ENCODE peak calls at places on chromosomes 2 and 18, in seven cellular contexts. One of them, this sample, is unnamed.

GRCh38 chr2:138219961-138220360 is 255.7 kb downstream of the HNMT start:
- DNase-seq in lower lobe of right lung: no peak
- DNase-seq in GM13977: no peak
- DNase-seq in PC-3: no peak
- DNase-seq in testis: no peak
- DNase-seq in psoas muscle: no peak
- DNase-seq in RWPE1: no peak
- DNase-seq in this sample: no peak

GRCh38 chr18:6366776-6367175 is 47.9 kb downstream of the L3MBTL4 start:
- DNase-seq in GM13977: no peak
- DNase-seq in testis: no peak
- DNase-seq in RWPE1: no peak
- DNase-seq in lower lobe of right lung: no peak
- DNase-seq in psoas muscle: no peak
- DNase-seq in PC-3: no peak
- DNase-seq in this sample: no peak

GRCh38 chr18:28124239-28125029 is 52.5 kb downstream of the CDH2 start:
- DNase-seq in psoas muscle: no peak
- DNase-seq in RWPE1: no peak
- DNase-seq in GM13977: no peak
- DNase-seq in lower lobe of right lung: no peak
- DNase-seq in PC-3: peak; percentile 27
- DNase-seq in testis: no peak
- DNase-seq in this sample: no peak

GRCh38 chr2:44974064-44974715 is 32.7 kb downstream of the SIX3 start:
- DNase-seq in PC-3: peak; percentile 90
- DNase-seq in lower lobe of right lung: no peak
- DNase-seq in RWPE1: peak; percentile 46
- DNase-seq in testis: peak; percentile 46
- DNase-seq in GM13977: no peak
- DNase-seq in psoas muscle: no peak
- DNase-seq in this sample: no peak

GRCh38 chr2:100104718-100105677 is 37.4 kb downstream of the AFF3 start:
- DNase-seq in testis: peak; percentile 32
- DNase-seq in lower lobe of right lung: no peak
- DNase-seq in PC-3: no peak
- DNase-seq in GM13977: peak; percentile 53
- DNase-seq in psoas muscle: peak; percentile 31
- DNase-seq in RWPE1: no peak
- DNase-seq in this sample: no peak

GRCh38 chr2:23435250-23436035 is 50.5 kb downstream of the KLHL29 start:
- DNase-seq in RWPE1: no peak
- DNase-seq in psoas muscle: no peak
- DNase-seq in PC-3: no peak
- DNase-seq in GM13977: no peak
- DNase-seq in lower lobe of right lung: no peak
- DNase-seq in testis: no peak
- DNase-seq in this sample: peak; percentile 10

GRCh38 chr2:10059552-10060335 is 16.4 kb downstream of the KLF11 start:
- DNase-seq in lower lobe of right lung: peak; percentile 36
- DNase-seq in PC-3: no peak
- DNase-seq in GM13977: no peak
- DNase-seq in RWPE1: no peak
- DNase-seq in testis: no peak
- DNase-seq in psoas muscle: no peak
- DNase-seq in this sample: no peak

GRCh38 chr2:171046056-171046560 is 114.6 kb downstream of the TLK1 start:
- DNase-seq in lower lobe of right lung: no peak
- DNase-seq in RWPE1: no peak
- DNase-seq in GM13977: no peak
- DNase-seq in psoas muscle: no peak
- DNase-seq in testis: no peak
- DNase-seq in PC-3: no peak
- DNase-seq in this sample: no peak

GRCh38 chr2:134372611-134373131 is 118.8 kb downstream of the MGAT5 start:
- DNase-seq in PC-3: peak; percentile 56
- DNase-seq in GM13977: no peak
- DNase-seq in testis: peak; percentile 46
- DNase-seq in lower lobe of right lung: no peak
- DNase-seq in psoas muscle: peak; percentile 52
- DNase-seq in RWPE1: peak; percentile 25
- DNase-seq in this sample: no peak

GRCh38 chr2:167862787-167863186 is 384.6 kb downstream of the STK39 start:
- DNase-seq in GM13977: no peak
- DNase-seq in RWPE1: peak; percentile 16
- DNase-seq in testis: no peak
- DNase-seq in PC-3: peak; percentile 70
- DNase-seq in lower lobe of right lung: no peak
- DNase-seq in psoas muscle: no peak
- DNase-seq in this sample: no peak

GRCh38 chr2:240499309-240500301 is 58.2 kb downstream of the ANKMY1 start:
- DNase-seq in lower lobe of right lung: peak; percentile 29
- DNase-seq in RWPE1: no peak
- DNase-seq in testis: no peak
- DNase-seq in PC-3: no peak
- DNase-seq in GM13977: no peak
- DNase-seq in psoas muscle: no peak
- DNase-seq in this sample: peak; percentile 63

GRCh38 chr2:96169868-96170507 is 24.7 kb upstream of the DUSP2 start:
- DNase-seq in testis: no peak
- DNase-seq in GM13977: no peak
- DNase-seq in PC-3: no peak
- DNase-seq in psoas muscle: no peak
- DNase-seq in RWPE1: no peak
- DNase-seq in lower lobe of right lung: no peak
- DNase-seq in this sample: no peak

GRCh38 chr2:164456599-164456998 is 164.7 kb downstream of the GRB14 start:
- DNase-seq in PC-3: no peak
- DNase-seq in psoas muscle: no peak
- DNase-seq in GM13977: no peak
- DNase-seq in RWPE1: no peak
- DNase-seq in testis: no peak
- DNase-seq in lower lobe of right lung: no peak
- DNase-seq in this sample: no peak

GRCh38 chr2:214465386-214466146 is 54.7 kb downstream of the VWC2L start:
- DNase-seq in RWPE1: peak; percentile 8
- DNase-seq in psoas muscle: peak; percentile 26
- DNase-seq in GM13977: no peak
- DNase-seq in testis: peak; percentile 46
- DNase-seq in PC-3: peak; percentile 52
- DNase-seq in lower lobe of right lung: no peak
- DNase-seq in this sample: no peak

GRCh38 chr18:67266246-67266570 is 250.3 kb downstream of the DSEL start:
- DNase-seq in PC-3: peak; percentile 66
- DNase-seq in GM13977: no peak
- DNase-seq in psoas muscle: no peak
- DNase-seq in RWPE1: no peak
- DNase-seq in testis: no peak
- DNase-seq in lower lobe of right lung: no peak
- DNase-seq in this sample: no peak

GRCh38 chr18:24514439-24514838 is 54.0 kb downstream of the HRH4 start:
- DNase-seq in lower lobe of right lung: no peak
- DNase-seq in PC-3: peak; percentile 79
- DNase-seq in RWPE1: peak; percentile 39
- DNase-seq in psoas muscle: no peak
- DNase-seq in testis: no peak
- DNase-seq in GM13977: peak; percentile 59
- DNase-seq in this sample: no peak

GRCh38 chr2:113219092-113219441 is 45.3 kb downstream of the PSD4 start:
- DNase-seq in GM13977: no peak
- DNase-seq in lower lobe of right lung: no peak
- DNase-seq in RWPE1: no peak
- DNase-seq in PC-3: no peak
- DNase-seq in psoas muscle: no peak
- DNase-seq in testis: no peak
- DNase-seq in this sample: no peak

GRCh38 chr2:149666809-149667208 is 79.2 kb upstream of the MMADHC start:
- DNase-seq in GM13977: no peak
- DNase-seq in psoas muscle: no peak
- DNase-seq in PC-3: no peak
- DNase-seq in lower lobe of right lung: no peak
- DNase-seq in RWPE1: no peak
- DNase-seq in testis: no peak
- DNase-seq in this sample: no peak

GRCh38 chr2:56168163-56168562 is 15.6 kb upstream of the CCDC85A start:
- DNase-seq in GM13977: no peak
- DNase-seq in RWPE1: no peak
- DNase-seq in testis: no peak
- DNase-seq in psoas muscle: no peak
- DNase-seq in PC-3: peak; percentile 60
- DNase-seq in lower lobe of right lung: no peak
- DNase-seq in this sample: no peak

GRCh38 chr2:109409347-109410020 is 204.3 kb downstream of the SEPTIN10 start:
- DNase-seq in GM13977: no peak
- DNase-seq in PC-3: no peak
- DNase-seq in lower lobe of right lung: no peak
- DNase-seq in RWPE1: no peak
- DNase-seq in testis: no peak
- DNase-seq in psoas muscle: no peak
- DNase-seq in this sample: no peak

GRCh38 chr2:43803113-43803512 is 29.3 kb downstream of the DYNC2LI1 start:
- DNase-seq in RWPE1: no peak
- DNase-seq in testis: no peak
- DNase-seq in GM13977: no peak
- DNase-seq in PC-3: peak; percentile 16
- DNase-seq in psoas muscle: no peak
- DNase-seq in lower lobe of right lung: no peak
- DNase-seq in this sample: no peak

GRCh38 chr2:120682654-120683053 is 53.0 kb upstream of the GLI2 start:
- DNase-seq in GM13977: no peak
- DNase-seq in RWPE1: no peak
- DNase-seq in PC-3: no peak
- DNase-seq in lower lobe of right lung: no peak
- DNase-seq in psoas muscle: no peak
- DNase-seq in testis: no peak
- DNase-seq in this sample: no peak

GRCh38 chr18:1659190-1659589 is 754.5 kb downstream of the ADCYAP1 start:
- DNase-seq in PC-3: no peak
- DNase-seq in psoas muscle: no peak
- DNase-seq in testis: no peak
- DNase-seq in RWPE1: no peak
- DNase-seq in GM13977: no peak
- DNase-seq in lower lobe of right lung: peak; percentile 58
- DNase-seq in this sample: no peak

DNA sequence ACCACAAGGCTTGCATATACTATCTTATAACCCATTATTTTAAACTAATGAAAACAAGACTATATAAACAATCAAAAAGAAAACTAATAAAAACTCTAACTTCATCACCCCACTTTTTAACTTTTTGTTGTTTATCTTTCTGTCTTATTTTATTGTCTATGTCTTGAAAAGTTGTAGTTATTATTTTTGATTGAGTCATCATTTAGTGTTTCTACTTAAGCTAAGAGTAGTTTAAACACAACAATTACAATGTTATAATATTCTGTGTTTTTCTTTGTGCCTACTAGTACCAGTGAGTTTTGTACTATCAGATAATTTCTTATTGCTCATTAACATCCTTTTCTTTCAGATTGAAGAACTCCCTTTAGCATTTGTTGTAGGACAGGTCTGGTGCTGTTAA is 318.7 kb upstream of the ATP5MC3 start:
- DNase-seq in PC-3: no peak
- DNase-seq in RWPE1: no peak
- DNase-seq in lower lobe of right lung: no peak
- DNase-seq in testis: no peak
- DNase-seq in GM13977: no peak
- DNase-seq in psoas muscle: no peak
- DNase-seq in this sample: no peak
- TF ChIP-seq CTCF in PC-3: no peak
- TF ChIP-seq CTCF in RWPE1: no peak
- TF ChIP-seq CTCF in lower lobe of right lung: no peak
- TF ChIP-seq CTCF in testis: no peak
- TF ChIP-seq CTCF in GM13977: no peak
- TF ChIP-seq CTCF in psoas muscle: no peak
- TF ChIP-seq CTCF in this sample: no peak

GRCh38 chr2:205934443-205934842 is 151.5 kb downstream of the INO80D start:
- DNase-seq in PC-3: peak; percentile 33
- DNase-seq in psoas muscle: no peak
- DNase-seq in RWPE1: no peak
- DNase-seq in lower lobe of right lung: no peak
- DNase-seq in testis: no peak
- DNase-seq in GM13977: no peak
- DNase-seq in this sample: no peak
- TF ChIP-seq CTCF in PC-3: peak; percentile 35
- TF ChIP-seq CTCF in psoas muscle: no peak
- TF ChIP-seq CTCF in RWPE1: no peak
- TF ChIP-seq CTCF in lower lobe of right lung: no peak
- TF ChIP-seq CTCF in testis: no peak
- TF ChIP-seq CTCF in GM13977: no peak
- TF ChIP-seq CTCF in this sample: peak; percentile 50

GRCh38 chr2:191351298-191351697 is 106.1 kb downstream of the MYO1B start:
- DNase-seq in psoas muscle: no peak
- DNase-seq in GM13977: no peak
- DNase-seq in PC-3: no peak
- DNase-seq in testis: no peak
- DNase-seq in RWPE1: no peak
- DNase-seq in lower lobe of right lung: no peak
- DNase-seq in this sample: no peak

GRCh38 chr2:191350826-191351225 is 105.6 kb downstream of the MYO1B start:
- DNase-seq in lower lobe of right lung: no peak
- DNase-seq in testis: no peak
- DNase-seq in PC-3: peak; percentile 22
- DNase-seq in psoas muscle: no peak
- DNase-seq in GM13977: no peak
- DNase-seq in RWPE1: no peak
- DNase-seq in this sample: no peak

GRCh38 chr2:191347881-191348280 is 102.7 kb downstream of the MYO1B start:
- DNase-seq in lower lobe of right lung: no peak
- DNase-seq in testis: no peak
- DNase-seq in PC-3: peak; percentile 13
- DNase-seq in psoas muscle: no peak
- DNase-seq in RWPE1: no peak
- DNase-seq in GM13977: no peak
- DNase-seq in this sample: no peak

GRCh38 chr2:191351921-191352320 is 106.7 kb downstream of the MYO1B start:
- DNase-seq in lower lobe of right lung: no peak
- DNase-seq in PC-3: no peak
- DNase-seq in testis: no peak
- DNase-seq in RWPE1: no peak
- DNase-seq in psoas muscle: no peak
- DNase-seq in GM13977: no peak
- DNase-seq in this sample: no peak

DNA sequence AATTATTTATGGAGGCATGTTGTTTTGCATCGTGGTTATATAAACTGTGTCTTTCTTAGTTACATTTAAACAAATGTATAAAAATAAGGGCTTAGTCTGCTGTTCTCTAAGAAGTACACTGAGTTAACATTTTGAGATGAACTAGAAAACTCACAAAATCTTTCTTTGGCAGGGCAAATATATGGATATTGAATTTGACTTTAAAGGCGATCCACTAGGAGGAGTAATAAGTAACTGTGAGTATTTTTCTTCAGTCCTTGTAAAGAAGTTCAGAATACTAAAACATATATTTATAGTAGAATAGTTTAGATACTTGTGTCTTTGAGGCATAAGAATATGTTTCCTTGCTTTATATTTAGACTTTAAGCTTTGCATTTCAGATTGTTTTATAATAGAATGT is 104.8 kb downstream of the MYO1B start:
- DNase-seq in psoas muscle: no peak
- DNase-seq in GM13977: no peak
- DNase-seq in testis: no peak
- DNase-seq in lower lobe of right lung: no peak
- DNase-seq in PC-3: no peak
- DNase-seq in RWPE1: no peak
- DNase-seq in this sample: no peak
- TF ChIP-seq CTCF in psoas muscle: no peak
- TF ChIP-seq CTCF in GM13977: no peak
- TF ChIP-seq CTCF in testis: no peak
- TF ChIP-seq CTCF in lower lobe of right lung: no peak
- TF ChIP-seq CTCF in PC-3: peak; percentile 31
- TF ChIP-seq CTCF in RWPE1: no peak
- TF ChIP-seq CTCF in this sample: no peak

GRCh38 chr2:201270293-201271001 is 10.1 kb downstream of the CASP8 start:
- DNase-seq in lower lobe of right lung: no peak
- DNase-seq in GM13977: no peak
- DNase-seq in psoas muscle: no peak
- DNase-seq in testis: no peak
- DNase-seq in PC-3: no peak
- DNase-seq in RWPE1: no peak
- DNase-seq in this sample: no peak
- TF ChIP-seq CTCF in lower lobe of right lung: no peak
- TF ChIP-seq CTCF in GM13977: no peak
- TF ChIP-seq CTCF in psoas muscle: no peak
- TF ChIP-seq CTCF in testis: no peak
- TF ChIP-seq CTCF in PC-3: no peak
- TF ChIP-seq CTCF in RWPE1: no peak
- TF ChIP-seq CTCF in this sample: no peak

This sample was measured in type B pancreatic cell.